ENCODE peak calls at places on chromosomes 12 and 14, in five cellular contexts. X is fibroblast of the conjunctiva; H is esophagus squamous epithelium; N is activated naive CD4-positive, alpha-beta T cell treated with Interleukin-2 at 50 U/mL for 16 hours; W is GM23338. O is an unnamed sample.

GRCh38 chr12:26798013-26798412 is 35.0 kb downstream of the ITPR2 start:
- DNase-seq in X (no peak), H (no peak), N (no peak), W (no peak), O (no peak)

GRCh38 chr12:116389990-116390655 is 112.6 kb upstream of the MED13L start:
- DNase-seq in X (peak; percentile 88), H (no peak), N (no peak), W (no peak), O (peak; percentile 23)

GRCh38 chr14:70011708-70012107 is 132.5 kb downstream of the SMOC1 start:
- DNase-seq in X (no peak), H (no peak), N (no peak), W (no peak), O (no peak)

GRCh38 chr12:49098035-49098451 is 3.4 kb upstream of the DHH start:
- DNase-seq in X (peak; percentile 20), H (no peak), N (peak; percentile 71), W (peak; percentile 87), O (no peak)

GRCh38 chr14:50670196-50670875 is 2.2 kb upstream of the SAV1 start:
- DNase-seq in X (no peak), H (no peak), N (no peak), W (peak; percentile 89), O (no peak)

GRCh38 chr14:24052656-24053547 is 1.1 kb downstream of the CARMIL3 start:
- DNase-seq in X (no peak), H (no peak), N (peak; percentile 77), W (no peak), O (peak; percentile 60)

GRCh38 chr14:37221073-37221472 is 23.3 kb downstream of the MIPOL1 start:
- DNase-seq in X (no peak), H (no peak), N (no peak), W (no peak), O (no peak)

GRCh38 chr14:68784995-68785816 is 7.7 kb downstream of the ZFP36L1 start:
- DNase-seq in X (no peak), H (no peak), N (no peak), W (no peak), O (peak; percentile 100)

GRCh38 chr12:104929926-104930325 is 28.2 kb downstream of the SLC41A2 start:
- DNase-seq in X (no peak), H (no peak), N (no peak), W (no peak), O (no peak)

GRCh38 chr14:93044601-93045000 is 71.1 kb downstream of the ITPK1 start:
- DNase-seq in X (no peak), H (no peak), N (no peak), W (no peak), O (no peak)

GRCh38 chr14:94298130-94298529 is 5.1 kb upstream of the SERPINA10 start:
- DNase-seq in X (no peak), H (no peak), N (no peak), W (no peak), O (no peak)

GRCh38 chr12:12081836-12082497 is 11.2 kb downstream of the BCL2L14 start:
- DNase-seq in X (peak; percentile 39), H (no peak), N (no peak), W (peak; percentile 67), O (peak; percentile 71)

GRCh38 chr12:129351481-129351880 is 498.2 kb downstream of the GLT1D1 start:
- DNase-seq in X (no peak), H (no peak), N (no peak), W (no peak), O (no peak)

GRCh38 chr12:47742253-47742825 is 16.3 kb downstream of the RAPGEF3 start:
- DNase-seq in X (no peak), H (no peak), N (peak; percentile 77), W (peak; percentile 79), O (peak; percentile 46)

GRCh38 chr12:113297621-113298471 is 37.1 kb downstream of the SLC8B1 start:
- DNase-seq in X (no peak), H (no peak), N (no peak), W (no peak), O (no peak)

GRCh38 chr12:31557707-31558106 is 33.2 kb downstream of the DENND5B start:
- DNase-seq in X (no peak), H (no peak), N (no peak), W (no peak), O (no peak)

GRCh38 chr14:64421166-64421565 is 33.0 kb downstream of the MTHFD1 start:
- DNase-seq in X (peak; percentile 61), H (no peak), N (no peak), W (no peak), O (no peak)

GRCh38 chr14:72154645-72155378 is 222.6 kb downstream of the RGS6 start:
- DNase-seq in X (no peak), H (no peak), N (no peak), W (no peak), O (no peak)

GRCh38 chr12:14716848-14717444 is 20.5 kb upstream of the GUCY2C start:
- DNase-seq in X (peak; percentile 13), H (no peak), N (peak; percentile 44), W (peak; percentile 86), O (peak; percentile 43)

GRCh38 chr14:78863143-78863542 is 693.0 kb downstream of the NRXN3 start:
- DNase-seq in X (no peak), H (no peak), N (no peak), W (peak; percentile 65), O (peak; percentile 64)

GRCh38 chr12:49346659-49347306 is at the start of gene DNAJC22:
- DNase-seq in X (no peak), H (no peak), N (peak; percentile 47), W (peak; percentile 44), O (no peak)

GRCh38 chr12:128969480-128970055 is 116.3 kb downstream of the GLT1D1 start:
- DNase-seq in X (no peak), H (no peak), N (no peak), W (peak; percentile 69), O (peak; percentile 43)

GRCh38 chr12:31362115-31362758 is 36.3 kb upstream of the SINHCAF start:
- DNase-seq in X (no peak), H (no peak), N (no peak), W (peak; percentile 54), O (no peak)

GRCh38 chr14:24613241-24613640 is 3.8 kb upstream of the GZMH start:
- DNase-seq in X (no peak), H (no peak), N (no peak), W (no peak), O (no peak)

GRCh38 chr14:99946652-99947489 is 118.4 kb upstream of the EVL start:
- DNase-seq in X (no peak), H (no peak), N (peak; percentile 56), W (peak; percentile 77), O (no peak)

GRCh38 chr12:46627686-46628085 is 198.1 kb downstream of the SLC38A4 start:
- DNase-seq in X (no peak), H (no peak), N (no peak), W (no peak), O (no peak)

GRCh38 chr14:60981626-60982455 is 796 bp downstream of the SLC38A6 start:
- DNase-seq in X (peak; percentile 56), H (no peak), N (no peak), W (peak; percentile 19), O (peak; percentile 90)

GRCh38 chr12:111183094-111183493 is 185.8 kb downstream of the PHETA1 start:
- DNase-seq in X (no peak), H (no peak), N (no peak), W (no peak), O (no peak)

GRCh38 chr14:61145903-61146411 is 135.2 kb downstream of the TMEM30B start:
- DNase-seq in X (peak; percentile 77), H (no peak), N (no peak), W (no peak), O (no peak)

GRCh38 chr12:77213316-77213715 is 147.9 kb upstream of the E2F7 start:
- DNase-seq in X (no peak), H (no peak), N (no peak), W (no peak), O (no peak)